ENCODE peak calls at places on chromosomes 6 and 20, in six cellular contexts. A is HepG2, L is astrocyte of the spinal cord, H is lung, D is fibroblast of lung, X is nephron progenitor cell. K is an unnamed sample.

GRCh38 chr20:37422791-37423286 is 76.9 kb downstream of the SRC start:
- DNase-seq in L (no peak), H (no peak), D (no peak), A (no peak), X (no peak), K (no peak)

GRCh38 chr6:27592107-27592480 is 119.2 kb upstream of the ZNF184 start:
- DNase-seq in H (no peak), X (peak), A (no peak), D (peak), L (peak), K (no peak)

GRCh38 chr6:107668826-107669474 is 155.2 kb downstream of the SCML4 start:
- DNase-seq in X (no peak), H (no peak), D (no peak), L (no peak), A (no peak), K (no peak)

GRCh38 chr20:10568032-10568431 is 105.8 kb downstream of the JAG1 start:
- DNase-seq in D (no peak), A (peak), X (no peak), L (no peak), H (no peak), K (no peak)

GRCh38 chr6:1600764-1601615 is 8.7 kb upstream of the FOXC1 start:
- DNase-seq in L (no peak), A (peak), D (no peak), X (no peak), H (no peak), K (no peak)

GRCh38 chr20:41177636-41178035 is 40.3 kb downstream of the PLCG1 start:
- DNase-seq in X (no peak), A (no peak), H (peak), D (peak), L (peak), K (peak)

GRCh38 chr6:42963855-42964605 is 3.5 kb downstream of the GNMT start:
- DNase-seq in D (peak), X (peak), H (no peak), L (peak), A (peak), K (no peak)

GRCh38 chr20:2955257-2955950 is 82.1 kb downstream of the PTPRA start:
- DNase-seq in D (no peak), X (no peak), L (no peak), H (no peak), A (no peak), K (no peak)

GRCh38 chr20:17810847-17811604 is 111.3 kb downstream of the BANF2 start:
- DNase-seq in D (no peak), A (no peak), L (no peak), X (no peak), H (no peak), K (no peak)

GRCh38 chr6:26363882-26364825 is 844 bp upstream of the BTN3A2 start:
- DNase-seq in D (peak), L (peak), H (no peak), A (no peak), X (no peak), K (no peak)

GRCh38 chr6:10441004-10441654 is 26.3 kb upstream of the TFAP2A start:
- DNase-seq in X (no peak), H (peak), L (peak), A (peak), D (peak), K (peak)

GRCh38 chr6:62324817-62325216 is 38.8 kb upstream of the KHDRBS2 start:
- DNase-seq in H (no peak), X (no peak), L (no peak), D (no peak), A (no peak), K (no peak)

GRCh38 chr6:90078513-90079289 is 184.4 kb downstream of the GJA10 start:
- DNase-seq in X (no peak), A (no peak), H (no peak), D (no peak), L (peak), K (no peak)

GRCh38 chr20:2295886-2296544 is at the start of gene TGM3:
- DNase-seq in A (no peak), D (no peak), H (no peak), X (no peak), L (no peak), K (no peak)

GRCh38 chr6:1870902-1871301 is 261.2 kb downstream of the FOXC1 start:
- DNase-seq in A (no peak), X (peak), L (no peak), H (no peak), D (no peak), K (no peak)

DNA sequence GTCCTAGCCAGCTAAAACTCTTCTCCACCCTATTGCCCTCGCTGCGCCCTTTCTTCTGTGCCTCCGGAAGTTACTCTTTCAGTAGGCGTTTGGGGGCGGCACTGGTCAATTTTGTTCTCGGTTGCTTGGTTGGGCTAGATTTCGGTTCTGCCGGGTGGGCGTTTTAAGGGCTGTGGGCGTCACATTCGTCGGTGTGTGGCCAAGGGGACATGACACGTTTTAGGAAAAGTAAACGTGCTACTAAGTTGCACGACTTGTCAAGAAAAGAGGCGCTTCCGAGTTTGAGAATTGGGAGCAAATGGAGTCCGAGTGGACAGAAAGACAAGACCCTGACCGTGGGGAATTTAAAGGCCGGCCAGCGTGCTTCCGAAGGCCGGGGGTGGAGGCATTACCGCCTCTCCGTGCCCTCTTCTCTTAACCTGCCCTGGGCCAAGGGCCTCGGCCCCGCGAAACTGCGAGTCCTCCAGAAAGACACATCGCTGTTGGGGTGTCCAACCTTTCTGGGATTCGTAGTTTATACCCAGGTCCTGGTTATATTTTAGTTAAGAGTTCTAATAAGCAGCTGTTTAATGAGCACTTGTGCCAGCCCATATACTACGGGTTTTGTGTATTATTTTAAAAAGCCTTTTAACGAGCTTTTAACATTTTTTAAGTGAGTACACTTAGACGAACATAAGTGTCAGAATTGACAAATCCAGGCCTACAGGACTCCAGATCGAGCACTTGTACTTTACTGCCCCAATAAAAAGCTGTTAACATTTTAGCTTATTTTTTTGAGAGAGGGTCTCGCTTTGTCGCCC is 664 bp upstream of the BAG6 start:
- DNase-seq in L (no peak), H (peak), X (peak), A (peak), D (no peak), K (peak)
- TF ChIP-seq CTCF in L (no peak), H (no peak), X (no peak), A (peak), D (peak), K (no peak)

DNA sequence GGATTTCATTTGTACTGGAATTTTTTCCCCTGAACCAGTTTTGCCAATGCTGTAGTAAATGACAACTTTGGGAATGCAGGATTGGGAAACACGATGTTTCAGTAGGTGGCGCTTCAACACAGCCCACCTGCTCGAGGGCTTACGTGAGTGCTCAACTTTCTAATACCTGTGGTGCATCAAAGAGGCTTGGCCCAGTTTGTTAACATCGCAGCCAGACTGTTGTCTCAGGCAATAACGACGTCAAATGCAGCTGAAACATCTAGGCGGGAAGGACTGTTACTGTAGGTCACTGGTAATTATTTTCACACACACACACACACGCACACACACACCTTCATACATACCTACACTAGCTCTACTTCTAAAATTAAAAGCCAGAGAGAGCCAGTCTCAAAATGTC is 815.5 kb upstream of the SLC35B3 start:
- DNase-seq in H (no peak), A (peak), D (peak), L (peak), X (peak), K (peak)
- TF ChIP-seq CTCF in H (no peak), A (peak), D (peak), L (peak), X (peak), K (peak)

GRCh38 chr6:7016238-7016637 is 91.5 kb upstream of the RREB1 start:
- DNase-seq in L (no peak), D (no peak), X (no peak), H (no peak), A (no peak), K (no peak)

GRCh38 chr6:7025861-7026260 is 81.9 kb upstream of the RREB1 start:
- DNase-seq in H (no peak), X (no peak), L (no peak), A (no peak), D (no peak), K (no peak)

DNA sequence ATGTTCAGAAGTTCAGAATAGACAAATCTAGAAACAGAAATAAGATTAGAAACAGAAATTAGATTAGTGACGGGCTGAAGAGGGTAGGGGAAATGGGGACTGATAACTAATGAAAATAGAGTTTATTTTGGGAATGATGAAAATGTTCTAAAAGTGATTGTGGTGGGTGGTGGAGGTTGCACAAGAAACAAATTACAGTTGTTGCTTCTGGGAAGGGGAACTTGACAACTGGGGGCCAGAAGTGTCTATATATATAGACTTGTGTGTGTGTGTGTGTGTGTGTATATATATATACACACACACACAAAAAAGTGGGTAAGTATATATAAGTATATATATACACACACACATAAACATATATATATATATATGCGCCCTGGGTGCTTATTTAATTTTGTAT is 86.5 kb upstream of the RREB1 start:
- DNase-seq in H (no peak), A (no peak), D (no peak), X (no peak), L (no peak), K (no peak)
- TF ChIP-seq CTCF in H (no peak), A (no peak), D (no peak), X (no peak), L (no peak), K (no peak)

GRCh38 chr6:138945354-138945753 is 42.7 kb downstream of the REPS1 start:
- DNase-seq in A (peak), H (no peak), D (no peak), L (no peak), X (peak), K (no peak)
- TF ChIP-seq CTCF in A (no peak), H (no peak), D (peak), L (no peak), X (peak), K (no peak)

GRCh38 chr20:45823949-45824835 is 2.9 kb downstream of the TNNC2 start:
- DNase-seq in X (peak), A (peak), D (peak), L (peak), H (no peak), K (no peak)
- TF ChIP-seq CTCF in X (no peak), A (peak), D (peak), L (peak), H (no peak), K (peak)

GRCh38 chr6:45297302-45297701 is 30.8 kb upstream of the RUNX2 start:
- DNase-seq in X (no peak), A (no peak), H (no peak), L (no peak), D (no peak), K (no peak)
- TF ChIP-seq CTCF in X (no peak), A (no peak), H (no peak), L (no peak), D (no peak), K (no peak)

DNA sequence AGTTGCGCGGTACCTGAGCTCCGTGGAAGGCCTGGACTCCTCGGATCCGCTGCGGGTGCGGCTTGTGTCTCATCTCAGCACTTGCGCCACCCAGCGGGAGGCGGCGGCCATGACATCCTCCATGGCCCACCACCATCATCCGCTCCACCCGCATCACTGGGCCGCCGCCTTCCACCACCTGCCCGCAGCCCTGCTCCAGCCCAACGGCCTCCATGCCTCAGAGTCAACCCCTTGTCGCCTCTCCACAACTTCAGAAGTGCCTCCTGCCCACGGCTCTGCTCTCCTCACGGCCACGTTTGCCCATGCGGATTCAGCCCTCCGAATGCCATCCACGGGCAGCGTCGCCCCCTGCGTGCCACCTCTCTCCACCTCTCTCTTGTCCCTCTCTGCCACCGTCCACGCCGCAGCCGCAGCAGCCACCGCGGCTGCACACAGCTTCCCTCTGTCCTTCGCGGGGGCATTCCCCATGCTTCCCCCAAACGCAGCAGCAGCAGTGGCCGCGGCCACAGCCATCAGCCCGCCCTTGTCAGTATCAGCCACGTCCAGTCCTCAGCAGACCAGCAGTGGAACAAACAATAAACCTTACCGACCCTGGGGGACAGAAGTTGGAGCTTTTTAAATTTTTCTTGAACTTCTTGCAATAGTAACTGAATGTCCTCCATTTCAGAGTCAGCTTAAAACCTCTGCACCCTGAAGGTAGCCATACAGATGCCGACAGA is 9.9 kb downstream of the HEY2 start:
- DNase-seq in A (no peak), H (no peak), X (peak), D (no peak), L (no peak), K (no peak)
- TF ChIP-seq CTCF in A (peak), H (no peak), X (peak), D (peak), L (peak), K (no peak)

GRCh38 chr20:48698507-48699267 is 129.1 kb downstream of the PREX1 start:
- DNase-seq in H (no peak), A (no peak), L (no peak), D (no peak), X (no peak), K (no peak)
- TF ChIP-seq CTCF in H (no peak), A (no peak), L (no peak), D (peak), X (no peak), K (peak)

K was measured in AG09309.